ENCODE peak calls at places on chromosomes 2 and 18, in seven cellular contexts. Z is MM.1S, B is left ventricle myocardium inferior, N is astrocyte of the spinal cord, U is OCI-LY7, I is PC-9, C is fibroblast of mammary gland. V is an unnamed sample.

GRCh38 chr2:148538375-148538774 is 106.2 kb upstream of the EPC2 start:
- DNase-seq in N (no peak), C (no peak), Z (no peak), B (no peak), I (no peak), U (no peak), V (no peak)

GRCh38 chr2:61887684-61888303 is 662 bp downstream of the CCT4 start:
- DNase-seq in I (no peak), U (peak), B (no peak), N (peak), Z (peak), C (peak), V (no peak)

GRCh38 chr2:28979576-28980366 is 1.3 kb upstream of the TOGARAM2 start:
- DNase-seq in Z (no peak), C (no peak), I (no peak), B (peak), N (no peak), U (no peak), V (no peak)

GRCh38 chr18:25072205-25072604 is 279.8 kb downstream of the ZNF521 start:
- DNase-seq in C (no peak), Z (no peak), I (no peak), N (no peak), B (no peak), U (no peak), V (no peak)

GRCh38 chr2:162153608-162154224 is 1.7 kb upstream of the GCG start:
- DNase-seq in N (peak), C (peak), B (no peak), Z (peak), U (peak), I (peak), V (no peak)

GRCh38 chr2:190382851-190383250 is 25.3 kb upstream of the MFSD6 start:
- DNase-seq in Z (peak), B (no peak), U (peak), C (peak), N (peak), I (peak), V (no peak)

GRCh38 chr2:239037559-239037910 is 189.7 kb downstream of the TWIST2 start:
- DNase-seq in I (no peak), Z (no peak), N (no peak), U (no peak), C (no peak), B (no peak), V (no peak)

GRCh38 chr2:26838121-26838906 is 9.6 kb upstream of the DPYSL5 start:
- DNase-seq in C (peak), I (no peak), Z (peak), U (no peak), N (peak), B (no peak), V (no peak)

GRCh38 chr2:10580170-10580539 is 109.6 kb downstream of the NOL10 start:
- DNase-seq in Z (no peak), B (no peak), U (no peak), C (no peak), I (no peak), N (no peak), V (no peak)

GRCh38 chr2:26472821-26473655 is 4.9 kb downstream of the OTOF start:
- DNase-seq in C (no peak), Z (no peak), I (no peak), B (no peak), N (no peak), U (no peak), V (no peak)

GRCh38 chr2:204030337-204030736 is 93.8 kb downstream of the ICOS start:
- DNase-seq in C (no peak), Z (no peak), I (no peak), U (no peak), N (no peak), B (no peak), V (no peak)

GRCh38 chr2:165008916-165009315 is 53.6 kb upstream of the SLC38A11 start:
- DNase-seq in I (no peak), U (no peak), N (no peak), Z (no peak), B (no peak), C (peak), V (no peak)

DNA sequence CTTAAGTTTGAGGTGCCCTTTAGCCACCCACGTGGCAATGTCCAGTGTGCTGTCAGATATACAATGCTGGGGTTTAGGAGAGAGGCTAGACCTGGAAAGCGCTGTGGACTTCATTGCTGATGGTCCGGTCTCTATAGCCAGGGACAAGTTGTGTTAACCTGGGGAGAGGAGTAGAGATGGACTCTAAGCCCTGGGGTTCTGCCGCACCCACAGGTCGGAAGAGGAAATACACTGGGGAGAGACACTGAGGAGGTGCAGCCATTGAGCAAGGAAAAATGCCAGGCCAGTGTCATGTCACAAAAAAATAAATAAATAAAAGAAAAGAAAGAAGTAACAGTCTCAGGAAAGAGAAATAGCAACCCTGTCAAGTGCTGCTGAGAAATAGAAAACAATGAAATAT is 106.9 kb upstream of the CBLN2 start:
- DNase-seq in B (no peak), I (no peak), U (no peak), N (no peak), Z (no peak), C (no peak), V (no peak)
- TF ChIP-seq CTCF in B (no peak), I (no peak), U (no peak), N (no peak), Z (no peak), C (no peak), V (no peak)

DNA sequence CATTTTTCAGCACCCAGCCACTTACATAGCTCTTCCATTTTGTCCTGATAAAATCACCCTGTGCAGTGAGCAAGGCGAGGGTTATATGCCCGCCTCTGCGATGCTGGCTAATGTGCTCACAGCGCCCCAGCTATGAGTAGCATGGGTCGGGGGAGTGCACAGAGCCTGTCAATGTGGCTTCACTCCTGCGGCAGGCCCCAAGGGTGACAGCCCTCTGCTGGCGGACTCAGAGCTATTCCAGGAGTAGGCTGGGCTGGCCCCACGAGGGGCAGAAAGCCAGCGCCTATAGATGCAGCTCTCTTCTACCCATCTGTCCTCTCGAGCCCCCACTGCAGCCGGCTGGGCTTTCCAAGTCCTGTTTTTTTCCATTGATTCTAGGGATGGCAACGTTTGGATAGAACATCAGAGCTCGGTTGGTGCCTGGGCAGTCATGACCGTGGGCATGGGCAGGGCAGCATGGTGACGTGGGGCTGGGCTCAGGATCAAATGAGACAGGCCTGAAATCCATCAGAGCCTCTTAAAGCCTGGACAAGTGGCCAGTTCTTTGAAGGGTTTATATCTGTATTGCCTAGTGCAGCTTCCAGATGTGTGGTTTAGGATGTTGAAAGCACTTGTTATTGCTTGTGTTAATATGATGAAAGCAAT is 134.7 kb downstream of the MCFD2 start:
- DNase-seq in U (peak), C (no peak), N (no peak), I (no peak), B (peak), Z (no peak), V (no peak)
- TF ChIP-seq CTCF in U (peak), C (no peak), N (peak), I (no peak), B (peak), Z (no peak), V (no peak)

GRCh38 chr2:121721926-121722325 is 14.7 kb downstream of the NIFK start:
- DNase-seq in C (peak), U (no peak), N (peak), I (no peak), Z (no peak), B (no peak), V (no peak)

GRCh38 chr2:121717529-121717928 is 19.1 kb downstream of the NIFK start:
- DNase-seq in U (no peak), C (no peak), B (no peak), I (no peak), N (no peak), Z (no peak), V (no peak)

GRCh38 chr2:121723316-121723715 is 13.4 kb downstream of the NIFK start:
- DNase-seq in I (no peak), U (no peak), B (no peak), Z (no peak), N (no peak), C (peak), V (no peak)

GRCh38 chr2:121727332-121727731 is 9.3 kb downstream of the NIFK start:
- DNase-seq in N (no peak), C (no peak), Z (no peak), U (no peak), I (no peak), B (no peak), V (no peak)

DNA sequence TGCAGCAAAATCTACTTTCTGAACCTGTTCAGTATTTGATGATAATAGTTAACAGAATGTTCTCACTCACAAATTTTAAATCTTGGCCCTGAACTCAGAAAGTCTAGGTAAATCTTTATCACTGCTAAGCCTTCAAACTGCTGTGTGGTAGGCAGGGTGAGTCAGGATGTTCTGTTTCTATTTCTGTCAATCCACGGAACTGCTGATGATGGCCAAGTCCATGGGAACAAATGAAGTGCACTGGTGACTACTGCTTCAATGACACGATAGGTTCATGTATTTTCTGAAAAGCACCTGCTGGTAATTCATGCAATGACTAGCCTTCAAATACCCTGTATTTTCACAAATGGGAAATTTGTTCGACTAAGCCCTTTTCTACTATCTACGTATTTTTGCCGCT is 14.2 kb downstream of the NIFK start:
- DNase-seq in C (peak), B (no peak), Z (no peak), U (no peak), I (no peak), N (peak), V (no peak)
- TF ChIP-seq CTCF in C (peak), B (no peak), Z (no peak), U (no peak), I (no peak), N (no peak), V (no peak)

GRCh38 chr18:37553633-37554398 is 11.8 kb downstream of the CELF4 start:
- DNase-seq in B (no peak), C (no peak), U (no peak), N (no peak), I (no peak), Z (no peak), V (no peak)
- TF ChIP-seq CTCF in B (peak), C (peak), U (no peak), N (no peak), I (no peak), Z (peak), V (peak)

DNA sequence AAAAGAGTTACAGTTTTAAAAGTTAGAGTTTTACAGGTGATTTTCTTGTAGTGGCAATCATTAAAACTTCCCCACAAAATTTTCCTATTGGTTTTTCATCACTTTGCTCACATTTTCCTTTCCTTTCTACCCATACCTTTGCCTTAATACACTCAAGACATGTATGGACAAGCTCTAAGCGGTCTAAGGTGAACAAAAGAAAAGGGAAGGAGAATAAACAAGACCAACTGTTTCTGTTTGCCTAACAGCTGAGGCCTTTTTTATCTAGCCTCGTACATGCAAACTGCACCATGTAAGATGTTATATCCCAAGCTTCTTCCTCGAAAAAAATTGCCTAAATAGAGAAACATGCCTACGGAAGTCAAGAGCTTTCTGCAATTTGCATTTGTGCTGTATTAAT is 33.9 kb upstream of the TBC1D8 start:
- DNase-seq in Z (no peak), B (no peak), N (no peak), U (no peak), C (no peak), I (no peak), V (no peak)
- TF ChIP-seq CTCF in Z (no peak), B (no peak), N (no peak), U (no peak), C (no peak), I (no peak), V (no peak)

GRCh38 chr18:43563780-43564179 is 286.5 kb upstream of the SYT4 start:
- DNase-seq in Z (peak), I (peak), U (peak), B (no peak), N (peak), C (peak), V (no peak)
- TF ChIP-seq CTCF in Z (peak), I (peak), U (peak), B (peak), N (peak), C (peak), V (peak)

DNA sequence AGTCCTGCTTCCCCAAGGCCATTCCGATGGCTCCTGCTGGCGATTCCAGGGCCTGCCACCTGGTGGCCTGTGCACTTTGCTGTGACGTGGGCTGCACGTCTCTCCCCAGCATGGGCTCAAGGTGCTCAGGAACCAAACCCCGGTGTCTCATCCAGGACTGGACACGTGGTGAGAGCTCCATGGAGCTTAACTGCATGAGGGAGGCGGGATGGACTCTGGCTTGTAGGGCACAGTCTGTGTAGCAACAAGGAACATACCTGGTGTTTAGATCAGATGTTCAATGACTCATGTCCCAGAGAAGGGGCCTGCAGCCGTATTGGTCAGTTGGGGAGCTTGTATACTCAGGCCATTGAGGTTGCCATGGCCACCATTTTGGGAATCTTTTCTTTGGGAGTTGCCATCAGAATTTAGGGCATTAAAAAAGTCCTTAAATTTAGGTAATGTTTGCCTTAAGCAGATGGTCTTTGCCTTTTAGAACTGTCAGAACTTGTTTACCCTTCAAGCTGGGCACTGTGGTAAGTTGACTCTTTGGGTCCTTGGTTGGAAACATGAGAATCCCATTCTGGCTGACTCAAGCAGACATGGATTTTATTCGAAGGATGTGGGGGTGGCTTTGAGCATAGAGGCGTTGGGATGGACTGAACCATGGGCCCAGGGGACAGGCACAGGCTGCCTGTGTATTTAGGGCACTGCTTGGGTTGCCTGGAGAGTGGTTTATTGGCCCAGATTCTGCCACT is 21.0 kb downstream of the AGAP1 start:
- DNase-seq in I (no peak), C (no peak), B (no peak), Z (no peak), N (no peak), U (no peak), V (no peak)
- TF ChIP-seq CTCF in I (peak), C (no peak), B (no peak), Z (no peak), N (no peak), U (no peak), V (no peak)

V was measured in type B pancreatic cell.